ENCODE peak calls at places on chromosomes 3 and 15, in six cellular contexts. One of them, this sample, is unnamed.

GRCh38 chr3:106578911-106579310 is 710.1 kb upstream of the CBLB start:
- DNase-seq in cardiac fibroblast: peak; percentile 60
- DNase-seq in transverse colon: no peak
- DNase-seq in natural killer cell treated with Interleukin-12 subunit alpha and Interleukin-12 subunit beta and Interleukin-15 and Interleukin-18, amount 100 ng/mL, for 72 hours: no peak
- DNase-seq in fibroblast of pulmonary artery: no peak
- DNase-seq in globus pallidus: no peak
- DNase-seq in this sample: no peak

GRCh38 chr3:23762214-23763039 is 43.3 kb upstream of the UBE2E1 start:
- DNase-seq in natural killer cell treated with Interleukin-12 subunit alpha and Interleukin-12 subunit beta and Interleukin-15 and Interleukin-18, amount 100 ng/mL, for 72 hours: no peak
- DNase-seq in cardiac fibroblast: peak; percentile 18
- DNase-seq in transverse colon: no peak
- DNase-seq in fibroblast of pulmonary artery: no peak
- DNase-seq in globus pallidus: no peak
- DNase-seq in this sample: no peak

GRCh38 chr3:24464389-24464788 is 30.3 kb downstream of the THRB start:
- DNase-seq in fibroblast of pulmonary artery: no peak
- DNase-seq in globus pallidus: no peak
- DNase-seq in cardiac fibroblast: no peak
- DNase-seq in natural killer cell treated with Interleukin-12 subunit alpha and Interleukin-12 subunit beta and Interleukin-15 and Interleukin-18, amount 100 ng/mL, for 72 hours: no peak
- DNase-seq in transverse colon: no peak
- DNase-seq in this sample: no peak

GRCh38 chr15:52180196-52180835 is 10.9 kb downstream of the GNB5 start:
- DNase-seq in natural killer cell treated with Interleukin-12 subunit alpha and Interleukin-12 subunit beta and Interleukin-15 and Interleukin-18, amount 100 ng/mL, for 72 hours: no peak
- DNase-seq in cardiac fibroblast: no peak
- DNase-seq in globus pallidus: no peak
- DNase-seq in transverse colon: peak; percentile 42
- DNase-seq in fibroblast of pulmonary artery: no peak
- DNase-seq in this sample: no peak

GRCh38 chr3:178833696-178834095 is 237.9 kb downstream of the ZMAT3 start:
- DNase-seq in fibroblast of pulmonary artery: no peak
- DNase-seq in natural killer cell treated with Interleukin-12 subunit alpha and Interleukin-12 subunit beta and Interleukin-15 and Interleukin-18, amount 100 ng/mL, for 72 hours: no peak
- DNase-seq in transverse colon: no peak
- DNase-seq in globus pallidus: no peak
- DNase-seq in cardiac fibroblast: no peak
- DNase-seq in this sample: no peak

GRCh38 chr3:125141596-125142417 is 70.7 kb downstream of the SLC12A8 start:
- DNase-seq in fibroblast of pulmonary artery: peak; percentile 52
- DNase-seq in globus pallidus: no peak
- DNase-seq in transverse colon: peak; percentile 74
- DNase-seq in natural killer cell treated with Interleukin-12 subunit alpha and Interleukin-12 subunit beta and Interleukin-15 and Interleukin-18, amount 100 ng/mL, for 72 hours: peak; percentile 91
- DNase-seq in cardiac fibroblast: peak; percentile 36
- DNase-seq in this sample: no peak

GRCh38 chr15:91552555-91552954 is 301.0 kb upstream of the SLCO3A1 start:
- DNase-seq in transverse colon: no peak
- DNase-seq in cardiac fibroblast: no peak
- DNase-seq in natural killer cell treated with Interleukin-12 subunit alpha and Interleukin-12 subunit beta and Interleukin-15 and Interleukin-18, amount 100 ng/mL, for 72 hours: no peak
- DNase-seq in fibroblast of pulmonary artery: no peak
- DNase-seq in globus pallidus: no peak
- DNase-seq in this sample: peak; percentile 21

GRCh38 chr3:89576417-89576816 is 469.0 kb downstream of the EPHA3 start:
- DNase-seq in globus pallidus: no peak
- DNase-seq in fibroblast of pulmonary artery: no peak
- DNase-seq in cardiac fibroblast: no peak
- DNase-seq in natural killer cell treated with Interleukin-12 subunit alpha and Interleukin-12 subunit beta and Interleukin-15 and Interleukin-18, amount 100 ng/mL, for 72 hours: no peak
- DNase-seq in transverse colon: no peak
- DNase-seq in this sample: no peak